ENCODE peak calls at places on chromosome 2, in five cellular contexts. A is colonic mucosa; J is stimulated activated naive CD8-positive, alpha-beta T cell treated with anti-CD3 and anti-CD28 coated beads, Interleukin-15, Interleukin-2, amounts not matched to agents 100 U/mL and 50 U/mL, for 24 hours; D is NCI-H1436 treated with DMSO at 0.1 percent for 48 hours; N is hypothalamus. H is an unnamed sample.

GRCh38 chr2:74162951-74163350 is 15.2 kb upstream of the BOLA3 start:
- DNase-seq in A (no peak), J (no peak), D (no peak), N (no peak), H (no peak)

GRCh38 chr2:232230557-232230956 is 148.0 kb upstream of the ALPP start:
- DNase-seq in A (peak), J (peak), D (no peak), N (no peak), H (no peak)

GRCh38 chr2:234690569-234691225 is 193.8 kb upstream of the ARL4C start:
- DNase-seq in A (no peak), J (no peak), D (peak), N (no peak), H (no peak)

GRCh38 chr2:24509425-24509824 is 18.4 kb downstream of the NCOA1 start:
- DNase-seq in A (no peak), J (no peak), D (no peak), N (no peak), H (no peak)

GRCh38 chr2:201070966-201071304 is 536 bp downstream of the HYCC2 start:
- DNase-seq in A (peak), J (no peak), D (no peak), N (no peak), H (no peak)

GRCh38 chr2:71743995-71744675 is 290.8 kb downstream of the DYSF start:
- DNase-seq in A (no peak), J (no peak), D (no peak), N (no peak), H (no peak)

GRCh38 chr2:145751634-145752033 is 1231.7 kb upstream of the ZEB2 start:
- DNase-seq in A (no peak), J (no peak), D (no peak), N (peak), H (no peak)

GRCh38 chr2:71882236-71882946 is 265.3 kb downstream of the CYP26B1 start:
- DNase-seq in A (no peak), J (no peak), D (no peak), N (no peak), H (no peak)

GRCh38 chr2:46874236-46874929 is 41.2 kb downstream of the MCFD2 start:
- DNase-seq in A (no peak), J (no peak), D (no peak), N (no peak), H (no peak)

GRCh38 chr2:46570396-46570795 is 91.0 kb downstream of the TMEM247 start:
- DNase-seq in A (no peak), J (no peak), D (no peak), N (no peak), H (no peak)

GRCh38 chr2:3639015-3639630 is 18.9 kb upstream of the ALLC start:
- DNase-seq in A (no peak), J (no peak), D (no peak), N (no peak), H (peak)

GRCh38 chr2:11753886-11754704 is 7.7 kb downstream of the LPIN1 start:
- DNase-seq in A (peak), J (peak), D (no peak), N (no peak), H (no peak)

GRCh38 chr2:124437811-124438210 is 412.7 kb downstream of the CNTNAP5 start:
- DNase-seq in A (no peak), J (no peak), D (no peak), N (no peak), H (no peak)

GRCh38 chr2:122805346-122805745 is 1049.9 kb downstream of the TSN start:
- DNase-seq in A (no peak), J (no peak), D (no peak), N (no peak), H (no peak)

GRCh38 chr2:65443509-65444200 is 11.3 kb upstream of the SPRED2 start:
- DNase-seq in A (no peak), J (no peak), D (no peak), N (no peak), H (no peak)

H was measured in left lobe of liver.